ENCODE peak calls at places on chromosomes 6 and 20, in five cellular contexts. Z is K562, F is epithelial cell of proximal tubule, S is uterus, C is colonic mucosa. V is an unnamed sample.

GRCh38 chr20:49612127-49612738 is 44.3 kb upstream of the PTGIS start:
- DNase-seq in Z (no peak), F (no peak), S (no peak), C (peak), V (peak)

GRCh38 chr20:36802326-36803223 is 29.0 kb upstream of the DSN1 start:
- DNase-seq in Z (no peak), F (no peak), S (no peak), C (no peak), V (no peak)

GRCh38 chr20:59752101-59752586 is 147.8 kb downstream of the PHACTR3 start:
- DNase-seq in Z (no peak), F (no peak), S (no peak), C (no peak), V (no peak)

GRCh38 chr20:10490706-10491105 is 55.6 kb downstream of the SLX4IP start:
- DNase-seq in Z (no peak), F (peak), S (no peak), C (no peak), V (no peak)

GRCh38 chr20:59603727-59604608 is at the start of gene PHACTR3:
- DNase-seq in Z (no peak), F (no peak), S (no peak), C (no peak), V (no peak)

GRCh38 chr6:147395158-147395557 is 113.3 kb upstream of the SAMD5 start:
- DNase-seq in Z (no peak), F (no peak), S (no peak), C (no peak), V (no peak)

GRCh38 chr6:129902681-129903080 is 41.6 kb upstream of the TMEM244 start:
- DNase-seq in Z (no peak), F (no peak), S (no peak), C (no peak), V (no peak)

GRCh38 chr6:69719602-69720193 is 77.1 kb downstream of the LMBRD1 start:
- DNase-seq in Z (peak), F (no peak), S (no peak), C (no peak), V (peak)

GRCh38 chr6:129637340-129638054 is 72.5 kb downstream of the ARHGAP18 start:
- DNase-seq in Z (no peak), F (no peak), S (no peak), C (no peak), V (no peak)

GRCh38 chr6:137706065-137706422 is 161.0 kb upstream of the TNFAIP3 start:
- DNase-seq in Z (no peak), F (no peak), S (no peak), C (no peak), V (no peak)

GRCh38 chr20:56826971-56827645 is 198.0 kb downstream of the TFAP2C start:
- DNase-seq in Z (no peak), F (no peak), S (peak), C (no peak), V (no peak)

GRCh38 chr6:81938014-81938761 is 185.7 kb upstream of the TENT5A start:
- DNase-seq in Z (peak), F (peak), S (no peak), C (peak), V (peak)

GRCh38 chr6:53347921-53348435 is 772 bp downstream of the ELOVL5 start:
- DNase-seq in Z (peak), F (no peak), S (peak), C (peak), V (peak)

DNA sequence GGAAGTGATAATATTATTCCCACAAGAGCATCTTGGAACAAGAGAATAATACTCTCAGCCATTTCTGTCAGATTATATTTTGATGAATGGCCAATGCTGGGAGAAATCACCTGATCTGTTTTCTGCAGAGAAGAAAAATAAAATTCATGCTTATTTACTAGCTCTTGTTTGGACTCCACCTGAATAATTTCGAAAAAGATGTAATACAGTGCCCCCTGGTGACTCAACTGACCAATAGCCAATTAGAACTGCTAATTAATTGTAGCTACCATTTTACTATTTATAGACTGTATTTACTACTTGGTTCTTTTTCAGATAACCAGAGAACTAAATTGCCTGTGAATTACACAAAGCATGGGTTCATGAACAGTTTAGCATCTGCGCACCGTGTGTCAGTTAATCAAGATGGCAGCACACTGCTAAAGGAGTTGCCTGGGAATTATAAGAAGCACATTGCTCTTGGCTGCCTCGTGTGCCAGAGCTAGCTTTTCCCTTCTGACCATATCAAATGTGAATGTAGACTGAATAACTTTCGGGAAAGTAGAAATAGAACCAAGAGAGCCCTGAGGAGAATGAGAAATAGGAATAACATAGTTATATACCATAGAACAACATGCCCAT is 78.6 kb upstream of the TRDN start:
- DNase-seq in Z (peak), F (no peak), S (no peak), C (no peak), V (peak)
- TF ChIP-seq CTCF in Z (peak), F (peak), S (peak), C (peak), V (peak)

DNA sequence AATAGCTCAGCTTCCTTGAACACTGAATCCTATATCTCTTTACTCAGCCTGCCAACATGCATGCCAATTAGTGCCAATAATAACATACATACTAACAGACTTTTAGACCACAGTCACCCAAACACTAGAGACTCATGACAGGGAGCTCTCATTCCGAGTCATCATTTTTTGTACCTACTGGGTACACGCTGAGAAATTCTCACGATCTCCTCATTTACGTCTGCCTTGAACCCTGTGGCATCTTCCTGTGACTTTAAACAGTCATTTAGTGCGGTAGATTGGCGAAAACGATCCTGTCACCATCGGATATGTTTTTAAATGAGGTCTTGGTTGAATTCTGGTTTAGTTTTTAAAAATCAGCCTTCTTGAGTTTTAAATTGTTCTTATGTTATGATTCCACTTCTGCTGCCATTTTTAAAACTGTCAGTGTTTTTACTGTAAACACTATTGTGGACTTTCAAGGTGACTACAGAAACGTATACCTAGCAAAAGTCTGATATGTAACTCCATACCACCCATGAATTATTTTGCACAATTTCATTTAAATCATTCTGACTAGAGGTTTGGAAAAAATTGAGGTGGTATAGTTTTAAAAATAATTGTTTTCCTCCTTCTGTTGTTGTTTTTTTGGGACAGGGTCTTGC is 275.4 kb downstream of the TSHZ2 start:
- DNase-seq in Z (no peak), F (no peak), S (no peak), C (no peak), V (no peak)
- TF ChIP-seq CTCF in Z (no peak), F (no peak), S (no peak), C (no peak), V (no peak)

GRCh38 chr6:106611030-106611429 is 18.3 kb downstream of the RTN4IP1 start:
- DNase-seq in Z (no peak), F (no peak), S (no peak), C (no peak), V (no peak)

GRCh38 chr6:106613590-106613989 is 15.7 kb downstream of the RTN4IP1 start:
- DNase-seq in Z (no peak), F (no peak), S (no peak), C (no peak), V (no peak)

GRCh38 chr6:106612956-106613516 is 16.3 kb downstream of the RTN4IP1 start:
- DNase-seq in Z (no peak), F (no peak), S (no peak), C (no peak), V (no peak)

GRCh38 chr6:106609699-106610098 is 19.6 kb downstream of the RTN4IP1 start:
- DNase-seq in Z (no peak), F (no peak), S (no peak), C (no peak), V (peak)

GRCh38 chr6:106608080-106608668 is 21.1 kb downstream of the RTN4IP1 start:
- DNase-seq in Z (peak), F (no peak), S (no peak), C (peak), V (peak)
- TF ChIP-seq CTCF in Z (peak), F (peak), S (peak), C (peak), V (peak)

GRCh38 chr20:53283597-53283996 is 310.0 kb downstream of the ZNF217 start:
- DNase-seq in Z (no peak), F (no peak), S (no peak), C (no peak), V (no peak)
- TF ChIP-seq CTCF in Z (no peak), F (no peak), S (no peak), C (no peak), V (no peak)

GRCh38 chr20:5991623-5992441 is 41.4 kb downstream of the MCM8 start:
- DNase-seq in Z (no peak), F (peak), S (no peak), C (no peak), V (no peak)

GRCh38 chr20:6000851-6001250 is 50.4 kb downstream of the MCM8 start:
- DNase-seq in Z (no peak), F (no peak), S (no peak), C (no peak), V (no peak)

GRCh38 chr20:5999783-6000182 is 49.3 kb downstream of the MCM8 start:
- DNase-seq in Z (no peak), F (no peak), S (no peak), C (no peak), V (no peak)

GRCh38 chr20:5990946-5991345 is 40.5 kb downstream of the MCM8 start:
- DNase-seq in Z (no peak), F (no peak), S (no peak), C (no peak), V (no peak)

DNA sequence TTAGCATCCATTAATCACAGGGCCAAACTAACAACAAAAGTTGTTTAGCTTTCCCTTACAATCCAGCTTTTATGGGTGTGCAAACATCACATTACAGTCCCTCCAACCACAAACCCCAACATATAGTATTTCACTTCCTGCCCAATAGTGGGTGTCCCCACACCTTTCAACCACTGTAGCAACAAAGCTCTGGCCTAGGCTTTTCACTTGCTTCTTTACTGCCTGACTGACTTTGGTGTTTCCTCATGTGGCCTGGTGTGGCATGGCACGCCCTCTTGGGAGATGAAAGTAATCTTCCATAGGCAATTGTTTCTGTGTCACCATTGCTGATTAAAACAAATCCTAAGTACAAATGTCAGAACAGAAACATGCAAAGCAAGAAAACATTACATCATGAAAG is 46.3 kb downstream of the MCM8 start:
- DNase-seq in Z (no peak), F (no peak), S (no peak), C (no peak), V (no peak)
- TF ChIP-seq CTCF in Z (no peak), F (peak), S (no peak), C (no peak), V (no peak)

GRCh38 chr20:17655286-17655651 is 26.8 kb downstream of the RRBP1 start:
- DNase-seq in Z (no peak), F (no peak), S (peak), C (no peak), V (peak)
- TF ChIP-seq CTCF in Z (no peak), F (no peak), S (no peak), C (no peak), V (no peak)

DNA sequence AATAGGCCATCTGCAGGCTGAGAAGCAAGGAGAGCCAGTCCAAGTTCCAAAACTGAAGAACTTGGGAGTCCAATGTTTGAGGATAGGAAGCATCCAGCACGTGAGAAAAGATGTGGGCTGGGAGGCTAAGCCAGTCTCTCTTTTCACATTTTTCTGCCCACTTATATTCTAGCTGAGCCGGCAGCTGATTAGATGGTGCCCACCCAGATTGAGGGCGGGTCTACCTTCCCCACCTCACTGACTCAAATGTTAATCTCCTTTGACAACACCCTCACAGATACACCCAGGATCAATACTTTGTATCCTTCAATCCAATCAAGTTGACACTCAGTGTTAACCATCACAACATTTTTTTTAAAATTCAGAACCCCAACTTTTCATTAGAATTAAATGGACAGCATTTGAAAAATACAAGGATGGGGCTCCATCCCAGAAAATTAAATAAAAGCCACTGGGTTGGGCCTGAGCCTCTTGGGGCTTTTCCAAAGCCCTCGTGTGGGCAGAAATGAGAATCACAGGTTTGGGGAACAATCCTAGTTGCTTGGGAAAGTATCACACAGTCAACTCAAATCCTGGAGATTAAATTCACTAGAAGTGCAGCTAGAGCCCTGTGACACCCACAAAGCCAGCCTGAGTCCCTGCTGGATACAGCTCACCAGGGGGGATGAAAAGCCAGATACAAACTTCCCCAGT is 2.2 kb downstream of the CLDN20 start:
- DNase-seq in Z (no peak), F (no peak), S (no peak), C (no peak), V (no peak)
- TF ChIP-seq CTCF in Z (peak), F (no peak), S (no peak), C (no peak), V (no peak)

DNA sequence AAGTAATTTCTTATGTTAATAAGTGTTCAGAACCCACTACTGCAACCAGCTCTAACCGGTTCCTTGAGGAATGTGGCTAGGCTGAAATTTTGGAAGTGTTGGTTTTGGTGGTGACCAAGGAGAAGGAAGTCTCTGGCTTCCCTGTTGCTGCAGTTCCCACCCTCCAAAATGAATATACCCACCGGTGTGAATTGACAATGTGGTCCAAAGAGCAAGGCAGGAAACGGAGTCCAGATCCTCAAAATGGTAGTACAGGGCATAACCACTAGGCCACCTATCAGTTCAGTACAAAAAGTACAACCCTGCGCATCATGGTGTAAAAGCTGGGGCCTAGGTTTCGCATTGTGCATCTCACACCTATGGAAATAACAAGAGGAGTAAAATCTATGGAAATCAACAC is 2.8 kb downstream of the ADNP start:
- DNase-seq in Z (no peak), F (no peak), S (no peak), C (no peak), V (no peak)
- TF ChIP-seq CTCF in Z (peak), F (peak), S (no peak), C (no peak), V (no peak)

V was measured in body of pancreas.